ENCODE peak calls at places on chromosome 4, in nine cellular contexts. L is fibroblast of the conjunctiva; P is body of pancreas; Q is Right ventricle myocardium superior; Y is B cell; I is H54; E is HT1080; N is substantia nigra; B is stimulated activated CD4-positive, alpha-beta T cell treated with anti-CD3 and anti-CD28 coated beads, TNF-alpha, amount 100 ng/mL, for 24 hours. U is an unnamed sample.

GRCh38 chr4:152307669-152308068 is 228.2 kb downstream of the FBXW7 start:
- DNase-seq in Y (no peak), N (no peak), L (no peak), I (no peak), B (no peak), Q (no peak), P (no peak), E (no peak), U (no peak)

GRCh38 chr4:146585761-146586333 is 52.8 kb upstream of the POU4F2 start:
- DNase-seq in Y (no peak), L (peak; percentile 20), P (peak; percentile 2), Q (no peak), N (no peak), E (peak; percentile 53), I (no peak), B (no peak), U (no peak)

GRCh38 chr4:149322203-149322602 is 493.4 kb downstream of the IQCM start:
- DNase-seq in I (no peak), Q (no peak), E (no peak), P (no peak), Y (no peak), B (no peak), N (no peak), L (no peak), U (no peak)

GRCh38 chr4:87848622-87849351 is 16.0 kb downstream of the MEPE start:
- DNase-seq in L (peak; percentile 44), Q (no peak), Y (peak; percentile 46), I (no peak), B (no peak), N (no peak), P (peak; percentile 72), E (peak; percentile 63), U (peak; percentile 43)

GRCh38 chr4:80171656-80172055 is 25.6 kb upstream of the PRDM8 start:
- DNase-seq in Q (no peak), I (no peak), N (no peak), Y (no peak), L (no peak), B (no peak), P (no peak), E (no peak), U (no peak)

GRCh38 chr4:22389240-22389871 is 126.5 kb downstream of the ADGRA3 start:
- DNase-seq in I (peak; percentile 5), N (no peak), P (peak; percentile 67), B (no peak), Q (no peak), E (peak; percentile 73), L (peak; percentile 87), Y (peak; percentile 9), U (peak; percentile 22)

GRCh38 chr4:145679991-145680455 is at the start of gene C4orf51:
- DNase-seq in L (peak; percentile 57), Q (no peak), B (no peak), N (no peak), E (peak; percentile 46), Y (no peak), P (peak; percentile 52), I (peak; percentile 9), U (no peak)

GRCh38 chr4:109121561-109121960 is 180.9 kb downstream of the COL25A1 start:
- DNase-seq in I (no peak), N (no peak), E (no peak), B (no peak), Q (no peak), L (no peak), P (no peak), Y (no peak), U (no peak)

GRCh38 chr4:12126476-12126875 is 697.8 kb upstream of the HS3ST1 start:
- DNase-seq in I (no peak), Q (no peak), Y (no peak), L (no peak), E (peak; percentile 4), P (no peak), N (no peak), B (no peak), U (no peak)

GRCh38 chr4:7004331-7004730 is 38.8 kb upstream of the TADA2B start:
- DNase-seq in E (no peak), I (no peak), Q (no peak), P (no peak), B (no peak), N (no peak), L (no peak), Y (no peak), U (no peak)

GRCh38 chr4:185203380-185204237 is at the start of gene CFAP97:
- DNase-seq in E (peak; percentile 81), P (peak; percentile 94), Y (peak; percentile 87), B (peak; percentile 66), N (peak; percentile 82), I (no peak), L (peak; percentile 81), Q (peak; percentile 96), U (peak; percentile 90)

GRCh38 chr4:138034871-138035270 is 207.3 kb downstream of the SLC7A11 start:
- DNase-seq in P (no peak), E (peak; percentile 53), N (no peak), Y (no peak), I (no peak), L (no peak), Q (no peak), B (no peak), U (no peak)

GRCh38 chr4:141771889-141772830 is 135.8 kb downstream of the IL15 start:
- DNase-seq in Q (no peak), N (no peak), B (no peak), P (no peak), E (no peak), L (no peak), Y (no peak), I (no peak), U (no peak)

GRCh38 chr4:39390603-39391002 is 16.1 kb upstream of the KLB start:
- DNase-seq in L (no peak), I (no peak), Q (no peak), P (no peak), E (no peak), N (no peak), B (no peak), Y (no peak), U (no peak)

GRCh38 chr4:98448923-98449322 is 187.7 kb downstream of the RAP1GDS1 start:
- DNase-seq in E (peak; percentile 70), L (no peak), I (no peak), Y (peak; percentile 20), P (no peak), Q (no peak), B (no peak), N (no peak), U (no peak)

GRCh38 chr4:145061325-145061920 is 36.6 kb downstream of the ANAPC10 start:
- DNase-seq in B (no peak), P (no peak), Y (peak; percentile 50), Q (no peak), N (no peak), E (peak; percentile 37), L (peak; percentile 39), I (no peak), U (peak; percentile 19)

GRCh38 chr4:98608343-98608742 is 50.1 kb downstream of the TSPAN5 start:
- DNase-seq in L (no peak), Y (no peak), Q (no peak), E (no peak), I (no peak), P (no peak), N (no peak), B (no peak), U (no peak)

GRCh38 chr4:6175426-6175825 is 24.9 kb downstream of the JAKMIP1 start:
- DNase-seq in P (no peak), Q (no peak), B (no peak), L (no peak), E (no peak), I (no peak), Y (no peak), N (no peak), U (no peak)

GRCh38 chr4:99816611-99817309 is at the start of gene DAPP1:
- DNase-seq in E (no peak), P (peak; percentile 43), Y (peak; percentile 89), B (peak; percentile 57), L (no peak), Q (peak; percentile 54), N (peak; percentile 20), I (no peak), U (peak; percentile 60)

GRCh38 chr4:102439835-102440234 is 61.3 kb upstream of the NFKB1 start:
- DNase-seq in Q (no peak), L (peak; percentile 71), B (no peak), I (no peak), N (no peak), E (no peak), Y (no peak), P (peak; percentile 5), U (no peak)

GRCh38 chr4:1039493-1040343 is 28.3 kb downstream of the FGFRL1 start:
- DNase-seq in E (no peak), P (peak; percentile 74), Q (peak; percentile 31), B (no peak), N (no peak), I (no peak), Y (no peak), L (peak; percentile 34), U (no peak)

GRCh38 chr4:116183241-116183640 is 902.1 kb downstream of the TRAM1L1 start:
- DNase-seq in Y (no peak), L (no peak), Q (no peak), P (no peak), B (no peak), E (no peak), N (no peak), I (no peak), U (no peak)

GRCh38 chr4:107037188-107037587 is 1.1 kb upstream of the DKK2 start:
- DNase-seq in Q (peak; percentile 45), Y (no peak), P (peak; percentile 29), B (no peak), I (no peak), E (peak; percentile 25), L (no peak), N (peak; percentile 7), U (peak; percentile 6)

GRCh38 chr4:166506051-166506450 is 633.0 kb downstream of the TLL1 start:
- DNase-seq in N (no peak), L (no peak), P (no peak), B (no peak), Y (no peak), Q (no peak), E (no peak), I (no peak), U (no peak)

GRCh38 chr4:14632041-14632440 is 370.2 kb upstream of the CPEB2 start:
- DNase-seq in I (no peak), B (no peak), E (no peak), Y (no peak), P (no peak), N (no peak), L (no peak), Q (no peak), U (no peak)

GRCh38 chr4:7557447-7557846 is 122.7 kb upstream of the PSAPL1 start:
- DNase-seq in B (no peak), L (no peak), E (peak; percentile 89), Q (no peak), P (no peak), N (no peak), Y (no peak), I (peak; percentile 82), U (no peak)

GRCh38 chr4:90357117-90357710 is 230.0 kb downstream of the CCSER1 start:
- DNase-seq in E (peak; percentile 41), P (peak; percentile 4), Y (peak; percentile 20), B (no peak), I (no peak), L (peak; percentile 75), N (no peak), Q (no peak), U (peak; percentile 14)

GRCh38 chr4:112933790-112934189 is 115.7 kb upstream of the ANK2 start:
- DNase-seq in L (no peak), N (no peak), I (no peak), Y (no peak), E (no peak), P (no peak), B (no peak), Q (no peak), U (no peak)

GRCh38 chr4:47650584-47651130 is 165.6 kb downstream of the ATP10D start:
- DNase-seq in Y (no peak), B (no peak), I (no peak), E (no peak), Q (no peak), N (no peak), L (no peak), P (no peak), U (no peak)

GRCh38 chr4:86594559-86595425 is 677 bp downstream of the PTPN13 start:
- DNase-seq in N (peak; percentile 59), B (no peak), L (peak; percentile 88), E (peak; percentile 60), I (no peak), Q (peak; percentile 46), P (peak; percentile 45), Y (peak; percentile 19), U (peak; percentile 37)

GRCh38 chr4:105236202-105236916 is 89.7 kb downstream of the TET2 start:
- DNase-seq in E (no peak), N (no peak), I (no peak), Q (no peak), L (no peak), P (no peak), B (no peak), Y (peak; percentile 14), U (peak; percentile 10)

U was measured in GM13977.